ENCODE peak calls at places on chromosomes 11 and 22, in five cellular contexts. One of them, this sample, is unnamed.

GRCh38 chr22:38025514-38025913 is 31.7 kb upstream of the PICK1 start:
- DNase-seq in A549: no peak
- DNase-seq in HepG2: no peak
- DNase-seq in K562: no peak
- DNase-seq in endothelial cell of umbilical vein: no peak
- DNase-seq in this sample: no peak

GRCh38 chr22:27183474-27183873 is 526.1 kb downstream of the MIAT start:
- DNase-seq in A549: no peak
- DNase-seq in HepG2: no peak
- DNase-seq in K562: no peak
- DNase-seq in endothelial cell of umbilical vein: no peak
- DNase-seq in this sample: no peak

GRCh38 chr22:47687776-47688175 is 925.3 kb downstream of the TBC1D22A start:
- DNase-seq in A549: no peak
- DNase-seq in HepG2: no peak
- DNase-seq in K562: no peak
- DNase-seq in endothelial cell of umbilical vein: no peak
- DNase-seq in this sample: no peak

GRCh38 chr11:704799-705645 is 1.0 kb upstream of the EPS8L2 start:
- DNase-seq in A549: peak
- DNase-seq in HepG2: peak
- DNase-seq in K562: no peak
- DNase-seq in endothelial cell of umbilical vein: no peak
- DNase-seq in this sample: no peak

GRCh38 chr11:128938156-128938885 is 4.3 kb downstream of the TP53AIP1 start:
- DNase-seq in A549: no peak
- DNase-seq in HepG2: no peak
- DNase-seq in K562: no peak
- DNase-seq in endothelial cell of umbilical vein: no peak
- DNase-seq in this sample: no peak

GRCh38 chr11:114079406-114080072 is 20.0 kb downstream of the ZBTB16 start:
- DNase-seq in A549: no peak
- DNase-seq in HepG2: no peak
- DNase-seq in K562: no peak
- DNase-seq in endothelial cell of umbilical vein: no peak
- DNase-seq in this sample: no peak

GRCh38 chr11:78032090-78032489 is 9.0 kb upstream of the KCTD14 start:
- DNase-seq in A549: no peak
- DNase-seq in HepG2: no peak
- DNase-seq in K562: no peak
- DNase-seq in endothelial cell of umbilical vein: no peak
- DNase-seq in this sample: no peak

GRCh38 chr11:47376183-47376542 is 2.2 kb downstream of the SPI1 start:
- DNase-seq in A549: no peak
- DNase-seq in HepG2: no peak
- DNase-seq in K562: no peak
- DNase-seq in endothelial cell of umbilical vein: no peak
- DNase-seq in this sample: no peak

GRCh38 chr11:76613901-76614300 is 56.6 kb downstream of the LRRC32 start:
- DNase-seq in A549: no peak
- DNase-seq in HepG2: no peak
- DNase-seq in K562: no peak
- DNase-seq in endothelial cell of umbilical vein: no peak
- DNase-seq in this sample: no peak

GRCh38 chr11:35338928-35339327 is 80.4 kb downstream of the SLC1A2 start:
- DNase-seq in A549: no peak
- DNase-seq in HepG2: no peak
- DNase-seq in K562: no peak
- DNase-seq in endothelial cell of umbilical vein: no peak
- DNase-seq in this sample: no peak

GRCh38 chr11:11841121-11841604 is 609 bp upstream of the USP47 start:
- DNase-seq in A549: peak
- DNase-seq in HepG2: peak
- DNase-seq in K562: no peak
- DNase-seq in endothelial cell of umbilical vein: no peak
- DNase-seq in this sample: peak

GRCh38 chr11:36996795-36997194 is 398.8 kb upstream of the RAG2 start:
- DNase-seq in A549: no peak
- DNase-seq in HepG2: no peak
- DNase-seq in K562: no peak
- DNase-seq in endothelial cell of umbilical vein: no peak
- DNase-seq in this sample: no peak

GRCh38 chr11:128715691-128716153 is 21.9 kb downstream of the FLI1 start:
- DNase-seq in A549: no peak
- DNase-seq in HepG2: no peak
- DNase-seq in K562: no peak
- DNase-seq in endothelial cell of umbilical vein: peak
- DNase-seq in this sample: peak

GRCh38 chr11:3905080-3905953 is 49.9 kb downstream of the STIM1 start:
- DNase-seq in A549: peak
- DNase-seq in HepG2: peak
- DNase-seq in K562: peak
- DNase-seq in endothelial cell of umbilical vein: no peak
- DNase-seq in this sample: peak

GRCh38 chr11:115724709-115725108 is 220.5 kb upstream of the CADM1 start:
- DNase-seq in A549: no peak
- DNase-seq in HepG2: no peak
- DNase-seq in K562: no peak
- DNase-seq in endothelial cell of umbilical vein: no peak
- DNase-seq in this sample: no peak

DNA sequence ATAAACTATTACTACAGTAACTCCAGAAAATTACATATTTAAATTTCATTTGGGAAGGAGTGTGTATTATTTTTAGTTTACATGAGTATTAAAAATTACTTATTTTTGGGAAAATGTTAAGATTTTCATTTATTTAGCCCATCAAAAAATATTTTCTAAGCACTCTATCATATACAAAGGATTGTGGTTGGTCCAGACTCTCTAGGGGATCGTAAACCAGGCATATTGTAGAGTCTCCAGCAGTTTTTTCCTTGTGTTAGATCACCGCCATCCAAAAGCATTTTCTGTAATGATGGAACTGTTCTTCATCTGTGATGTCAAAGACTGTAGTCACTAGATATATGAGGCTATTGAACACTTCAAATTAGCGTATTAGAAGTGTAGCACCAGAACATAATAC is 154.9 kb downstream of the SBF2 start:
- DNase-seq in A549: no peak
- DNase-seq in HepG2: no peak
- DNase-seq in K562: no peak
- DNase-seq in endothelial cell of umbilical vein: no peak
- DNase-seq in this sample: no peak
- TF ChIP-seq MYC in A549: no peak
- TF ChIP-seq MYC in HepG2: no peak
- TF ChIP-seq MYC in K562: no peak
- TF ChIP-seq MYC in endothelial cell of umbilical vein: no peak
- TF ChIP-seq MYC in this sample: no peak

DNA sequence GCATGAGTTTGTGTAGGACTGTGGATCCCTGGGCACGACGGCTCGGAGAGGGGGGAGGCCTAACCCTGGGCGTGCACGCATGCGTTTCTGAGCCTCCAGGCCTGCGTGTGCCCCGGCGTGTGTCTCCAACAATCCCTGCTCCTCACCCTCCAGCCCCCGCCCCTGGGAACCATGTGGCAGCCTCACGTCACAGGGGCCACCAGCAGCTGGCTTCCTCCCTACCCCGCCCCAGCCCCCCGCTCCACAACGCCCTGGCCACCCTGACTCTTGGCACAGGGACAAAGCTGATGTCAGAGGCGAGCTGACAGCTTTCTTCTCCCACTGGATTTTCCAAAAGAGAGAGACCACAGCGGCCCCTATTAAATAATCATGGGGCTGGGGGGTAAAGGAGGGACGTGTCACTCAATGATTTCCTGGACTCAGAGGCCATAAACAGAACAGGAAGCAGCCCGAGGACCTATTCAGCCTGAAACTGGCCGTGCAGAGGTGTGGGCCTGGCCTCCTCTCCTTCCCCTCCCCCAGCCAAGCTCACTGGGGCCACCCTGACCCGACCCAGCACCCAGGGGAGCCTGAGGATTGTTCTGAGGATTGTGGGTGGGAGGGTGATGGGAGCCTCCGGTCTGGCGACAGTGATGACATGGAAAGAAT is 6.8 kb upstream of the LIF start:
- DNase-seq in A549: peak
- DNase-seq in HepG2: no peak
- DNase-seq in K562: no peak
- DNase-seq in endothelial cell of umbilical vein: no peak
- DNase-seq in this sample: peak
- TF ChIP-seq POLR2A in A549: no peak
- TF ChIP-seq POLR2A in HepG2: no peak
- TF ChIP-seq POLR2A in K562: no peak
- TF ChIP-seq POLR2A in endothelial cell of umbilical vein: no peak
- TF ChIP-seq POLR2A in this sample: no peak

DNA sequence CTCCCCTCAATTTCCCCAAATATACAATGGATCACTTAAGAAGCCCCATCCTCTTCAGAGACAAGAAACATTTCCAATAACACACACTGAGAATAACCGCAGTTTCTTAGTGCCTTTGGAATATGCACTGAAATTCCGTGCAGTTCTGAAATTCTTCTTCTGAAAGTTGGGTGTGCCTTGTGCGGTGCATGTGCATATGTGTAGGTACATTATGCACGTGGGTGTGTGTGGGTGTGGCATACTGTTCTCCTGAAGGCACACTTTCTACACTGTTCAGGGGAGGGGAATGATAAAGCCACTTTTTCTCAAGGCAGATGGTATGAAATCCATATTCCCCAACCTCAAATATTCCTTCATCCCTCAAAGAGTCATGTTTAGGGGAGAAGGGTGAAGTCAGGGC is 1.7 kb downstream of the EXPH5 start:
- DNase-seq in A549: no peak
- DNase-seq in HepG2: no peak
- DNase-seq in K562: peak
- DNase-seq in endothelial cell of umbilical vein: no peak
- DNase-seq in this sample: no peak
- H3K4me3 ChIP-seq in A549: no peak
- H3K4me3 ChIP-seq in HepG2: no peak
- H3K4me3 ChIP-seq in K562: peak
- H3K4me3 ChIP-seq in endothelial cell of umbilical vein: no peak
- H3K4me3 ChIP-seq in this sample: no peak

GRCh38 chr11:18775492-18776292 is 15.9 kb downstream of the PTPN5 start:
- DNase-seq in A549: peak
- DNase-seq in HepG2: peak
- DNase-seq in K562: peak
- DNase-seq in endothelial cell of umbilical vein: peak
- DNase-seq in this sample: peak
- TF ChIP-seq MYC in A549: no peak
- TF ChIP-seq MYC in HepG2: no peak
- TF ChIP-seq MYC in K562: no peak
- TF ChIP-seq MYC in endothelial cell of umbilical vein: no peak
- TF ChIP-seq MYC in this sample: no peak

GRCh38 chr22:35413624-35414023 is 13.7 kb downstream of the MCM5 start:
- DNase-seq in A549: no peak
- DNase-seq in HepG2: no peak
- DNase-seq in K562: no peak
- DNase-seq in endothelial cell of umbilical vein: no peak
- DNase-seq in this sample: no peak

GRCh38 chr22:35409783-35410662 is 10.1 kb downstream of the MCM5 start:
- DNase-seq in A549: no peak
- DNase-seq in HepG2: no peak
- DNase-seq in K562: no peak
- DNase-seq in endothelial cell of umbilical vein: no peak
- DNase-seq in this sample: peak

GRCh38 chr22:35410663-35411034 is 10.7 kb downstream of the MCM5 start:
- DNase-seq in A549: no peak
- DNase-seq in HepG2: no peak
- DNase-seq in K562: no peak
- DNase-seq in endothelial cell of umbilical vein: no peak
- DNase-seq in this sample: no peak

GRCh38 chr22:35407352-35407751 is 7.4 kb downstream of the MCM5 start:
- DNase-seq in A549: no peak
- DNase-seq in HepG2: no peak
- DNase-seq in K562: no peak
- DNase-seq in endothelial cell of umbilical vein: no peak
- DNase-seq in this sample: no peak

DNA sequence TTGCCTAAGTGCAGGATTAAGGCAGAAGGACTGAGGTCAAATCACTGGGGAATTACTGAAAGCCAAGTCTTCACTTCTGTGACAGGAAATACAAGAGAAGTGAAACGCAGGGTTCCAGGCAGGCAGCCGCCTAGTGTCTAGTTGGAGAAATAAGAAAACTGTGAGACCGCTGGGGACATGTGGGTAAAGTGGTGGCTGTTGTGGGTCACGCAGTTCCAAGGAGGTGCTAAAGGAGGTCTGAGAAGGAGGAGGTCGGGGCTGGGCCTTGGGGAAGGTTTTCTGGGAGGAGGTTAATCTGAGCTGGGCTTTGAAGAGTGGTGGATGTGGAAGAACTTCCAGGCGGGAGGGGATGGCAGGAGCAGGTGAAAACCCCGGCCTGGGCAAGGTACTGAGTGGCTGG is 11.2 kb downstream of the MCM5 start:
- DNase-seq in A549: no peak
- DNase-seq in HepG2: no peak
- DNase-seq in K562: no peak
- DNase-seq in endothelial cell of umbilical vein: no peak
- DNase-seq in this sample: no peak
- TF ChIP-seq POLR2A in A549: no peak
- TF ChIP-seq POLR2A in HepG2: no peak
- TF ChIP-seq POLR2A in K562: no peak
- TF ChIP-seq POLR2A in endothelial cell of umbilical vein: no peak
- TF ChIP-seq POLR2A in this sample: no peak

This sample was measured in NB4.